ENCODE peak calls at places on chromosomes 13 and 19, in six cellular contexts. P is K562, V is endothelial cell of umbilical vein, T is HepG2, H is A549, K is GM12878. Q is an unnamed sample.

GRCh38 chr13:50733392-50733791 is 110.1 kb downstream of the DLEU7 start:
- DNase-seq in K (no peak), V (no peak), H (no peak), P (no peak), T (no peak), Q (no peak)

GRCh38 chr19:49801966-49802661 is 11.0 kb downstream of the FUZ start:
- DNase-seq in V (peak), P (peak), K (no peak), H (no peak), T (no peak), Q (no peak)

GRCh38 chr19:35075202-35076025 is 33.9 kb downstream of the HPN start:
- DNase-seq in P (no peak), K (no peak), V (no peak), H (no peak), T (no peak), Q (no peak)

GRCh38 chr19:31892060-31892459 is 453.4 kb upstream of the ZNF507 start:
- DNase-seq in K (no peak), T (no peak), P (no peak), V (no peak), H (no peak), Q (no peak)

GRCh38 chr19:28242317-28242927 is 970.5 kb downstream of the UQCRFS1 start:
- DNase-seq in V (peak), T (no peak), P (peak), H (peak), K (no peak), Q (peak)

GRCh38 chr19:41545547-41545946 is 30.4 kb upstream of the CEACAM21 start:
- DNase-seq in V (no peak), T (no peak), K (no peak), H (no peak), P (no peak), Q (no peak)

GRCh38 chr19:46863818-46864629 is 3.2 kb downstream of the ARHGAP35 start:
- DNase-seq in V (peak), P (peak), T (peak), H (no peak), K (no peak), Q (no peak)

GRCh38 chr19:17037966-17038500 is 11.4 kb upstream of the CPAMD8 start:
- DNase-seq in K (no peak), P (no peak), T (no peak), H (no peak), V (no peak), Q (no peak)

GRCh38 chr13:79880820-79881219 is 399.9 kb downstream of the NDFIP2 start:
- DNase-seq in P (no peak), K (no peak), T (no peak), H (no peak), V (no peak), Q (peak)

DNA sequence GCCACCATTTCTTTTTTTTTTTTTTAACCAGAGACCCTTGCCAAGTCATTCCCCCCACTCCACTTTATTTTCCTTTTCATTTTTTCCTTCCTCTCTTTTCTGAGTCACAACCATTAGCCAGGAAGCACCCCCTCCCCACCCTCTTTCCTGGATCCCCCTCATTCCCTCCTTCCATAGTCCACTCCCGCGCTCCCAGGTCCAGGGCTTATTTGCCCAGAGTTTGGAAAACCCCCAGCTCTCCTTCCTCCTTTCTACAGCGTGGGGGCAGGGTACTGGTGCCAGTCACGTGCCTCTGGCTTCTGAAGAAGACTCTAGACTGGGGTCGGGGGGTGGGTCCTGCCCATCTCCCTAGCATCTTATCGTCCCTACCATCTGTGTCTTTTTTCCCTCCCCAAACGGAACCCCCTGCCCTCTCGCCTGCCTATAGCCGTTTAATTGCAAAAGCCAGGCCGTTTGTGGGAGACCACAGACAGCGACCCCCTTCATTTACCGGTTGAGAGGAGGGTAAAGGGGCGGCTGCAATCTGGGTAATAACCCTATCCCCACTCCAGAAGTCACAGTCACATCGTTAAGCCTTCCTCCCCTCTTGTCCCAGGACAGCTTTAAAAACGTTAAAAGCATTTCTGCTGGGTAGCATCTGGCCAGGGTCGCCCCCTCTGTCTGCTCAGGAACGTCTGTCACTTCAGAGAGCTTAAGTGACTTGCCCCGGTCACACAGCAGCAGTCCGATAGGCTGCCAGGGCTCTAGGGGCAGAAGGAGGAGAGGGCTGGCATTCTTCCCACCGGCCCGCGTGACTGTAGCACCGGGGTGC is 961 bp upstream of the CALR start:
- DNase-seq in K (no peak), H (no peak), P (peak), T (peak), V (peak), Q (peak)
- TF ChIP-seq MYC in K (no peak), H (no peak), P (no peak), T (peak), V (no peak), Q (peak)

DNA sequence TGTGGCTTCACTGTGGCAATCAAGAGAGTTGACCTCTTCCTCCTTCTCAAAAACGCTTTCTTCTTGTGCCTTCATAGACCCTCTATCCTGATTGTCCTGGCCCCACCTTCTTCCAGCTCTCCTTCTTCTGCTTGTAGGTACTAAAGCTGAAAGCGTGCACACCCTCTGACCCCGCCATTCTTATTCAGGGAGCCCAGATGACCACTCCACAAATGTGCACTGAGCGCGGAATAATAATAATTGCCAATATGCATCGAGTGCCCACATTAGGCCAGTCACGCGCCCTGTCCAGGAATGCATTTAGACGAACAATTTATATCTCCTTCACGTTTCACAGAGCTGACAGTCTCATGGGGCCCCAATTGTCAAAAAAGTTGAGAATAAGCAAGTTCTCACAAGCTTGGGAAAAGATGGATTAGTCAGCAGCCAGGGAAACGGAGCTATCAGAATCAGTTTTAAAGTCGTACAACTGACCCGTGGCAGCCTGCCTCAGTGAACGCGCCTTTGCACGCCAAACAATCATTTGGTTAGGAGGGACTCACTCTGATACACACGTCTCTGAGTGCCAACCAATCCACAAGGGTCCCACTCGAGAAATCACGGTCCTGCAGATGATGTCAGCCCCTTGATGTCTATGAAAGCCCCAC is 36.7 kb upstream of the PEG3 start:
- DNase-seq in K (no peak), V (no peak), H (no peak), P (no peak), T (no peak), Q (no peak)
- TF ChIP-seq POLR2A in K (no peak), V (no peak), H (no peak), P (no peak), T (no peak), Q (no peak)

DNA sequence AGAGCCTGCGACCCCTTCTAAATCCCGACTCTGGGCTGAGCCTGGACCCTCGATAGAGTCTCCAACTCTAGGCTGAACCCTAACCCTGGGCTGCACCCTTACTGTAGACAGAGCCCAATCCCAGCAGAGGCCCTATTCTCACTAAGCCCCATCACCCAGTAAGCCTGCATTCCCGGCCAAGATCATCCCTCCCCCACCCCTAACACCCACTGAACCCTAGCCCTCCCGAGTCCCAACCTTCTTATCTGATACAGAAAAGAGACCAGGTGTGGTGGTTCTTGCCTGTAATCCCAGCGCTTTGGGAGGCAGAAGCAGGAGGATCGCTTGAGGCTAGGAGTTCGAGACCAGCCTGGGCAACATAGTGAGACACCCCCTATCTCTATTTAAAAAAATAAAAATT is 2.6 kb upstream of the TNFAIP8L1 start:
- DNase-seq in P (no peak), H (no peak), V (no peak), T (no peak), K (no peak), Q (no peak)
- H3K4me3 ChIP-seq in P (peak), H (no peak), V (no peak), T (peak), K (peak), Q (no peak)

DNA sequence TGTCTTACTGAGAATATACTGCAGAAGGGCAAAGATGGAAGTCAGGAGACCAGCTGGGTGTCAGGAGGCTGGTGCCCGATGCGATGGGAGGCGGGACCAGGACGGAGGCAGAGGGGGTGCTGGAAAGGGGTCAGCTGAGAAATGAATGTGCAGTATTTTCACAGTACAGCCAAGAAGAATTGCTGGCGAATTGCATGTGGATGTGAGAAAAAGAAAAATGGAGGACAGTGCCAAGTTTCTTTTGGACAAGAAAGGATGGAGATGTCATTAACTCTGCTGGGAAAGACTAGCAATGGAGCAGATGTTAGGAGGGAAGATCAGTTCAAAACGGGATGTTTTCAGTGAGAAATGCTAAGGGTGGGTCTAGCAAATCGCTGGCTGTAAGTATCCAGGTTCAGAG is 7.0 kb downstream of the CRYL1 start:
- DNase-seq in K (no peak), P (no peak), H (no peak), V (no peak), T (no peak), Q (no peak)
- TF ChIP-seq MYC in K (no peak), P (no peak), H (no peak), V (no peak), T (no peak), Q (no peak)

GRCh38 chr19:13861714-13862531 is 15.0 kb upstream of the NANOS3 start:
- DNase-seq in H (no peak), P (peak), K (peak), T (peak), V (peak), Q (peak)
- TF ChIP-seq POLR2A in H (no peak), P (peak), K (peak), T (no peak), V (no peak), Q (no peak)